ENCODE peak calls at places on chromosomes 1 and 21, in four cellular contexts. K is RCC 7860, B is occipital lobe, A is GM20000. H is an unnamed sample.

GRCh38 chr1:205652984-205653383 is 21.2 kb upstream of the ELK4 start:
- DNase-seq in K (no peak), B (no peak), A (no peak), H (no peak)

GRCh38 chr21:44649701-44650100 is 3.5 kb downstream of the KRTAP10-11 start:
- DNase-seq in K (no peak), B (no peak), A (no peak), H (no peak)

GRCh38 chr1:147579532-147580199 is 38.4 kb downstream of the BCL9 start:
- DNase-seq in K (peak), B (no peak), A (no peak), H (no peak)

GRCh38 chr1:13593511-13594131 is 10.0 kb downstream of the PDPN start:
- DNase-seq in K (no peak), B (no peak), A (no peak), H (no peak)

GRCh38 chr1:207393610-207394009 is 60.5 kb upstream of the CR2 start:
- DNase-seq in K (peak), B (no peak), A (no peak), H (no peak)

GRCh38 chr1:201184734-201185453 is 5.7 kb upstream of the IGFN1 start:
- DNase-seq in K (peak), B (no peak), A (no peak), H (no peak)

GRCh38 chr1:87305096-87305495 is 23.6 kb upstream of the LMO4 start:
- DNase-seq in K (no peak), B (no peak), A (no peak), H (no peak)

GRCh38 chr1:153962088-153963029 is 978 bp downstream of the SLC39A1 start:
- DNase-seq in K (peak), B (no peak), A (no peak), H (no peak)

GRCh38 chr1:166906647-166907046 is 30.6 kb upstream of the TADA1 start:
- DNase-seq in K (no peak), B (no peak), A (no peak), H (no peak)

GRCh38 chr1:171628225-171628624 is 6.2 kb downstream of the MYOCOS start:
- DNase-seq in K (no peak), B (no peak), A (no peak), H (no peak)

GRCh38 chr1:178238722-178239510 is 145.0 kb downstream of the RASAL2 start:
- DNase-seq in K (peak), B (no peak), A (no peak), H (no peak)

GRCh38 chr1:1510912-1511532 is 940 bp upstream of the ATAD3A start:
- DNase-seq in K (peak), B (no peak), A (peak), H (no peak)

GRCh38 chr1:213474054-213474453 is 423.0 kb downstream of the RPS6KC1 start:
- DNase-seq in K (no peak), B (no peak), A (no peak), H (no peak)

GRCh38 chr1:24541711-24542346 is 14.1 kb upstream of the NCMAP start:
- DNase-seq in K (no peak), B (no peak), A (no peak), H (no peak)

GRCh38 chr21:17387030-17387617 is 125.7 kb upstream of the CXADR start:
- DNase-seq in K (peak), B (no peak), A (peak), H (peak)

GRCh38 chr1:68322837-68323687 is 90.7 kb upstream of the WLS start:
- DNase-seq in K (peak), B (no peak), A (no peak), H (no peak)

GRCh38 chr1:153032677-153033308 is 1.8 kb downstream of the SPRR1B start:
- DNase-seq in K (peak), B (peak), A (no peak), H (no peak)

H was measured in GM12878.